ENCODE peak calls at places on chromosome 21, in four cellular contexts. N is breast epithelium, R is IMR-90, Z is psoas muscle. Q is an unnamed sample.
A peak's percentile ranks its signal among the peaks of the same experiment; 100 is the strongest.

GRCh38 chr21:33980276-33980916 is 64.8 kb upstream of the ATP5PO start:
- DNase-seq in Z (no peak), R (no peak), N (no peak), Q (no peak)

GRCh38 chr21:29233611-29234540 is 64.8 kb upstream of the BACH1 start:
- DNase-seq in R (no peak), Z (no peak), N (no peak), Q (no peak)

GRCh38 chr21:37073417-37074194 is 552 bp downstream of the TTC3 start:
- DNase-seq in R (peak; percentile 67), N (peak; percentile 63), Z (no peak), Q (peak; percentile 87)

GRCh38 chr21:46441331-46441730 is 17.4 kb upstream of the DIP2A start:
- DNase-seq in N (no peak), Z (no peak), R (no peak), Q (no peak)

GRCh38 chr21:36976228-36976627 is 9.8 kb upstream of the HLCS start:
- DNase-seq in Z (no peak), R (no peak), N (no peak), Q (no peak)

GRCh38 chr21:33971492-33972013 is 55.9 kb upstream of the ATP5PO start:
- DNase-seq in R (peak; percentile 22), N (no peak), Z (no peak), Q (no peak)

GRCh38 chr21:38470762-38471161 is 27.5 kb downstream of the ERG start:
- DNase-seq in N (no peak), Z (no peak), R (no peak), Q (no peak)

GRCh38 chr21:35399002-35399401 is 349.9 kb upstream of the RUNX1 start:
- DNase-seq in Z (no peak), R (no peak), N (no peak), Q (no peak)

GRCh38 chr21:34035619-34036354 is 37.6 kb upstream of the MRPS6 start:
- DNase-seq in R (no peak), Z (no peak), N (no peak), Q (no peak)

GRCh38 chr21:34797202-34797527 is 128.4 kb downstream of the CLIC6 start:
- DNase-seq in N (no peak), Z (no peak), R (no peak), Q (no peak)

GRCh38 chr21:38787461-38788274 is 18.1 kb upstream of the ETS2 start:
- DNase-seq in N (peak; percentile 75), Z (no peak), R (peak; percentile 76), Q (no peak)

GRCh38 chr21:38080888-38081287 is 164.6 kb upstream of the KCNJ6 start:
- DNase-seq in Z (no peak), R (no peak), N (no peak), Q (peak; percentile 60)

GRCh38 chr21:38631676-38632075 is 133.4 kb upstream of the ERG start:
- DNase-seq in Z (no peak), N (no peak), R (no peak), Q (no peak)

GRCh38 chr21:33848252-33848953 is 67.2 kb downstream of the ATP5PO start:
- DNase-seq in R (no peak), N (no peak), Z (no peak), Q (no peak)

DNA sequence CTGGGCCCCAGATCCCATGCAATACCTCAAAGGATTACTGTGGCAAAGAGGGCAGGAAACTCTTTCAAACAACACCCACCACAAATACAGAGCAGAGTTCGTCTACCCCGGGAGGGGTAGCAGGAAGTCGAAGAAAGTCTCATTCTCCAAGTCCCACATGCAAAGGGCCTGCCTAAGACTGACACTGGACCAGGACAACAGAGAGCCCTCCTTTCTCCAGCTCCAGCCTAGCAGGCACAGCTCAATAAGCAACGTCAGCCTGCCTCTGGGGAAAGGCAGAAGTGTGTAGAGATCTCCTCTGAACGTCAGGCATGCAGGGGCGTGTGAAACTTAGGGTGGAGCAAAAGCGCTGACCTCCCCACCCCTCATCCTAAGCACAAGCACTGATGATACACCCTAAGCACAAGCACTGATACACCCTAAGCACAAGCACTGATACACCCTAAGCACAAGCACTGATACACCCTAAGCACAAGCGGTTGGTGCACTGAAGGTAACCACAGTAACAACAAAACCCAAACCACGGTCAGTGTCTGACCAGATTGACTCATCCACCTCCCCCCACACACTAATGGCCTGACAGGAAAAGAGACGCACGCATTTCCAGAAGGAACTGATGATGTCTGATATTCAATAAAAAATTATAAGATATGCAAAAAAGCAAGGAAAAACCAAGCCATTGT is 1.3 kb downstream of the KRTAP12-3 start:
- DNase-seq in R (no peak), N (no peak), Z (no peak), Q (no peak)
- H3K27ac ChIP-seq in R (no peak overlapping the region), N (no peak overlapping the region), Z (no peak overlapping the region), Q (no peak overlapping the region)

GRCh38 chr21:45288441-45288841 is 746 bp upstream of the POFUT2 start:
- DNase-seq in N (peak; percentile 17), R (no peak), Z (no peak), Q (peak; percentile 27)

GRCh38 chr21:45290948-45291612 is 3.4 kb upstream of the POFUT2 start:
- DNase-seq in N (no peak), R (peak; percentile 58), Z (no peak), Q (peak; percentile 66)

GRCh38 chr21:45289134-45289533 is 1.4 kb upstream of the POFUT2 start:
- DNase-seq in Z (no peak), R (no peak), N (peak; percentile 17), Q (no peak)

GRCh38 chr21:45291613-45292398 is 4.1 kb upstream of the POFUT2 start:
- DNase-seq in R (no peak), N (no peak), Z (no peak), Q (peak; percentile 40)

GRCh38 chr21:45289655-45290515 is 2.2 kb upstream of the POFUT2 start:
- DNase-seq in N (peak; percentile 16), Z (no peak), R (peak; percentile 48), Q (no peak)
- H3K27ac ChIP-seq in N (no peak overlapping the region), Z (no peak overlapping the region), R (no peak overlapping the region), Q (no peak overlapping the region)

DNA sequence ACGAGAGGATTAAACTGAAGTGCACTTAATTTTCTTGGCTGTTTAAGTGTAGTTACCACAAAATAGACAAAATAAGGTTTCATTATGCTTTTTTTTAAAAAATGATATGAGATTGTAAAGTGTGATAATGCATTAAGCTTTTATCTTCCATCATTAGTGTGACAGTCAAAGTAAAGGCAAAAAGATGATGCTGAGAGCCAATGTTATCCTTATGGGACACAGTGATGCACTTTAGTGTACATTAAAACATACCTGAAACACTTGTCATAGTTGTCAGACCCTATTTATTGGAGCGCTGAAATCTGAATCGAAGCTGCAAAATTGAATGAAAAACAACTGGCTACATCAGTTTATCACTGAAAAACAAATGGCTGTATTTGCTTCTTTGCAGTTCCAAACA is 120.5 kb upstream of the TMPRSS15 start:
- DNase-seq in R (no peak), Z (no peak), N (no peak), Q (no peak)
- H3K27ac ChIP-seq in R (no peak overlapping the region), Z (no peak overlapping the region), N (no peak overlapping the region), Q (no peak overlapping the region)

DNA sequence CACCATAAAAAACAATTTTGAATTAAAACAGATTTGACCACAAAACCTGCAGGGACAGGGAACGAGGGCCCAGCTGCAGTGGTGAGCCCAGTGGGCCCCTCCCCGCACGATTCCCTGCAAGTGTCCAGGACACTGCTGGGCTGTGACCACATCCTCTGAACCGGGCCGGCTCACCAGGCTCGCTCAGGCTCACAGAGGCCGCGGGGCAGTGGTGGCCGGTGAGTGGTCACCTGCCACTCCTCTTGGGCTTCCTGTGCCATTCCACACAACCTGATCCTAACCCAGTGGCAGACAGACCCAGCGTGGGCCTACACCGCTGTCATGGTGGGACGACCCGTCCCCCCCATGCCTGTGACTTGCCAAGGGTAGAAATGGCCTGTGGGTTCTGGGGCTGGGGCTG is 36.5 kb upstream of the RIPK4 start:
- DNase-seq in Z (no peak), N (no peak), R (no peak), Q (no peak)
- H3K27ac ChIP-seq in Z (no peak overlapping the region), N (peak overlapping the region; percentile 52), R (no peak overlapping the region), Q (no peak overlapping the region)

DNA sequence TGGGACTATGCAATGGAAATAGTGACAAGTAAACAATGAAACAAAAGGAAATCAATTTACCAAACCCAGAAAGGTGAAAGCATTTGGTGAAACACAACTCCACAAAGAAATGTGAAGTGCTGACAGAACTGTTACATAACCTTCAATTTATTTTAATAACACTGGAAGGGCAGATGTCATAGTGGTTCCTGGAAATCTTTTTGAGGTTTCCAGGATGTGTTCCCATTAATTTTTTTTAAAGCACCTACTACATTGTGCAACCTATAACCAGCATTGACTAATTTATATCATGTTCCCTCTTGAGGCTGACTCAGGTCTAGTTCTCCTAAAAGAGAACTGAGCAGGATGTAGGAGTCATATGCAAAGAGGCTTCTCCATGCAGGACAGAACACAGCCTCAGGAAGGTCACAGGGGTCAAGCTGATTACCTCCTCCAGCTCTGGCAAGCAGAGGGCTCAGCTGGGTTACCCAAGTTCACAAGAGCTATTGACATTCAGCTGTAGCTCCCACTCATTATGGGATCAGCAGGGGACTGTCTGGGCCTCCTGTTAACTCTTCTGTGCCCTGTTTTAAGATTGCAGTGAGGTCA is 157.1 kb upstream of the NRIP1 start:
- DNase-seq in R (peak; percentile 65), Z (peak; percentile 50), N (no peak), Q (peak; percentile 46)
- H3K27ac ChIP-seq in R (no peak overlapping the region), Z (peak overlapping the region; percentile 55), N (no peak overlapping the region), Q (no peak overlapping the region)

DNA sequence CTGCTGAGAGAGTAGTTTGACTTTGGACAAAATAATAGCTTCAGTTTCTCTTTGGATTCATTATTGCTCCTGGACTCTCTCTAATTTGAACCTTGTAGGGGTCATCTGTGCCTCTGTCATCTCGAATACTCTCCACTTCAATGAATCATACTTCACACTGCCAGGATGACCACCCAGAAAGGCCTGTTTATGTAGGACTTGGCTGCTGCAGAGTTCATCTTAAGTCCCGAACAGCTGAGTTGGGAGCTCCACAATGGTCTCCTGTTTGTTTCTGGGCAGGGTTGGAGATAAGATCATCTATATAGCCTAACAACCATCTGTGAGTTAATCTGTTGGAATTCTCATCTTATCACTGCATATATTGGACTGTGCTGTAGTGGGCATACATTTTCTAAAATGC is 34.2 kb downstream of the ADAMTS1 start:
- DNase-seq in R (peak; percentile 82), N (no peak), Z (no peak), Q (no peak)
- H3K27ac ChIP-seq in R (no peak overlapping the region), N (no peak overlapping the region), Z (no peak overlapping the region), Q (no peak overlapping the region)

Q was measured in right cardiac atrium.